ENCODE peak calls at places on chromosomes 3 and 15, in eight cellular contexts. One of them, this sample, is unnamed.

GRCh38 chr15:69729167-69729748 is 276.6 kb downstream of the RPLP1 start:
- DNase-seq in activated gamma-delta T cell treated with Interleukin-2 at 50 U/mL for 16 hours: peak; percentile 81
- DNase-seq in OCI-M1: peak; percentile 68
- DNase-seq in activated naive CD4-positive, alpha-beta T cell: peak; percentile 71
- DNase-seq in CD8-positive, alpha-beta memory T cell: peak; percentile 54
- DNase-seq in hepatic stellate cell: no peak
- DNase-seq in HCEC 1CT: no peak
- DNase-seq in iris pigment epithelial cell: peak; percentile 23
- DNase-seq in this sample: peak; percentile 64

GRCh38 chr3:141486735-141487418 is at the start of gene RASA2:
- DNase-seq in activated gamma-delta T cell treated with Interleukin-2 at 50 U/mL for 16 hours: peak; percentile 55
- DNase-seq in OCI-M1: peak; percentile 82
- DNase-seq in activated naive CD4-positive, alpha-beta T cell: peak; percentile 67
- DNase-seq in CD8-positive, alpha-beta memory T cell: peak; percentile 75
- DNase-seq in hepatic stellate cell: peak; percentile 75
- DNase-seq in HCEC 1CT: no peak
- DNase-seq in iris pigment epithelial cell: peak; percentile 63
- DNase-seq in this sample: peak; percentile 58

GRCh38 chr3:196868297-196868661 is 559 bp downstream of the SENP5 start:
- DNase-seq in activated gamma-delta T cell treated with Interleukin-2 at 50 U/mL for 16 hours: peak; percentile 4
- DNase-seq in OCI-M1: peak; percentile 34
- DNase-seq in activated naive CD4-positive, alpha-beta T cell: no peak
- DNase-seq in CD8-positive, alpha-beta memory T cell: peak; percentile 10
- DNase-seq in hepatic stellate cell: peak; percentile 37
- DNase-seq in HCEC 1CT: peak; percentile 30
- DNase-seq in iris pigment epithelial cell: peak; percentile 30
- DNase-seq in this sample: peak; percentile 54

GRCh38 chr3:44439499-44440295 is 37.8 kb downstream of the ZNF445 start:
- DNase-seq in activated gamma-delta T cell treated with Interleukin-2 at 50 U/mL for 16 hours: peak; percentile 39
- DNase-seq in OCI-M1: peak; percentile 98
- DNase-seq in activated naive CD4-positive, alpha-beta T cell: peak; percentile 14
- DNase-seq in CD8-positive, alpha-beta memory T cell: peak; percentile 82
- DNase-seq in hepatic stellate cell: peak; percentile 78
- DNase-seq in HCEC 1CT: no peak
- DNase-seq in iris pigment epithelial cell: peak; percentile 92
- DNase-seq in this sample: peak; percentile 100

GRCh38 chr15:91100561-91101355 is 701 bp downstream of the SV2B start:
- DNase-seq in activated gamma-delta T cell treated with Interleukin-2 at 50 U/mL for 16 hours: no peak
- DNase-seq in OCI-M1: peak; percentile 35
- DNase-seq in activated naive CD4-positive, alpha-beta T cell: no peak
- DNase-seq in CD8-positive, alpha-beta memory T cell: no peak
- DNase-seq in hepatic stellate cell: no peak
- DNase-seq in HCEC 1CT: peak; percentile 17
- DNase-seq in iris pigment epithelial cell: peak; percentile 36
- DNase-seq in this sample: no peak

GRCh38 chr3:158731938-158732855 is at the start of gene RARRES1:
- DNase-seq in activated gamma-delta T cell treated with Interleukin-2 at 50 U/mL for 16 hours: peak; percentile 14
- DNase-seq in OCI-M1: no peak
- DNase-seq in activated naive CD4-positive, alpha-beta T cell: peak; percentile 8
- DNase-seq in CD8-positive, alpha-beta memory T cell: no peak
- DNase-seq in hepatic stellate cell: peak; percentile 58
- DNase-seq in HCEC 1CT: peak; percentile 64
- DNase-seq in iris pigment epithelial cell: peak; percentile 79
- DNase-seq in this sample: no peak

GRCh38 chr3:149013726-149014125 is 22.4 kb downstream of the GYG1 start:
- DNase-seq in activated gamma-delta T cell treated with Interleukin-2 at 50 U/mL for 16 hours: no peak
- DNase-seq in OCI-M1: no peak
- DNase-seq in activated naive CD4-positive, alpha-beta T cell: no peak
- DNase-seq in CD8-positive, alpha-beta memory T cell: no peak
- DNase-seq in hepatic stellate cell: no peak
- DNase-seq in HCEC 1CT: no peak
- DNase-seq in iris pigment epithelial cell: no peak
- DNase-seq in this sample: no peak

GRCh38 chr3:12758025-12758830 is 831 bp downstream of the TMEM40 start:
- DNase-seq in activated gamma-delta T cell treated with Interleukin-2 at 50 U/mL for 16 hours: no peak
- DNase-seq in OCI-M1: peak; percentile 14
- DNase-seq in activated naive CD4-positive, alpha-beta T cell: no peak
- DNase-seq in CD8-positive, alpha-beta memory T cell: no peak
- DNase-seq in hepatic stellate cell: peak; percentile 64
- DNase-seq in HCEC 1CT: peak; percentile 39
- DNase-seq in iris pigment epithelial cell: peak; percentile 78
- DNase-seq in this sample: no peak

GRCh38 chr15:62495670-62496328 is 330.7 kb upstream of the C2CD4B start:
- DNase-seq in activated gamma-delta T cell treated with Interleukin-2 at 50 U/mL for 16 hours: no peak
- DNase-seq in OCI-M1: peak; percentile 3
- DNase-seq in activated naive CD4-positive, alpha-beta T cell: no peak
- DNase-seq in CD8-positive, alpha-beta memory T cell: no peak
- DNase-seq in hepatic stellate cell: peak; percentile 46
- DNase-seq in HCEC 1CT: peak; percentile 93
- DNase-seq in iris pigment epithelial cell: peak; percentile 77
- DNase-seq in this sample: no peak

GRCh38 chr3:184737641-184738518 is 26.0 kb upstream of the MAGEF1 start:
- DNase-seq in activated gamma-delta T cell treated with Interleukin-2 at 50 U/mL for 16 hours: no peak
- DNase-seq in OCI-M1: no peak
- DNase-seq in activated naive CD4-positive, alpha-beta T cell: no peak
- DNase-seq in CD8-positive, alpha-beta memory T cell: no peak
- DNase-seq in hepatic stellate cell: peak; percentile 71
- DNase-seq in HCEC 1CT: peak; percentile 57
- DNase-seq in iris pigment epithelial cell: peak; percentile 78
- DNase-seq in this sample: no peak

GRCh38 chr15:81155375-81156218 is 21.5 kb downstream of the CFAP161 start:
- DNase-seq in activated gamma-delta T cell treated with Interleukin-2 at 50 U/mL for 16 hours: no peak
- DNase-seq in OCI-M1: peak; percentile 81
- DNase-seq in activated naive CD4-positive, alpha-beta T cell: no peak
- DNase-seq in CD8-positive, alpha-beta memory T cell: no peak
- DNase-seq in hepatic stellate cell: peak; percentile 31
- DNase-seq in HCEC 1CT: peak; percentile 67
- DNase-seq in iris pigment epithelial cell: peak; percentile 80
- DNase-seq in this sample: peak; percentile 74

GRCh38 chr3:64684715-64685261 is 3.0 kb downstream of the ADAMTS9 start:
- DNase-seq in activated gamma-delta T cell treated with Interleukin-2 at 50 U/mL for 16 hours: no peak
- DNase-seq in OCI-M1: no peak
- DNase-seq in activated naive CD4-positive, alpha-beta T cell: no peak
- DNase-seq in CD8-positive, alpha-beta memory T cell: no peak
- DNase-seq in hepatic stellate cell: peak; percentile 14
- DNase-seq in HCEC 1CT: peak; percentile 23
- DNase-seq in iris pigment epithelial cell: peak; percentile 51
- DNase-seq in this sample: no peak